ENCODE peak calls at places on chromosome 10, in seven cellular contexts. W is heart left ventricle; H is CD4-positive, alpha-beta T cell; Q is H7; R is foreskin keratinocyte; L is upper lobe of right lung; G is right lobe of liver. P is an unnamed sample. For H3K27me3, the result is how much of the 10 kb centered on the place peaks cover.

GRCh38 chr10:128032466-128032865 is 93.8 kb downstream of the MKI67 start:
- DNase-seq in W (no peak), H (no peak), Q (no peak), R (no peak), L (no peak), G (no peak), P (no peak)

GRCh38 chr10:85319826-85320225 is 991.4 kb downstream of the CCSER2 start:
- DNase-seq in W (peak), H (no peak), Q (no peak), R (no peak), L (no peak), G (peak), P (peak)

GRCh38 chr10:17516376-17516775 is 62.0 kb upstream of the ST8SIA6 start:
- DNase-seq in W (no peak), H (no peak), Q (no peak), R (no peak), L (no peak), G (no peak), P (no peak)

GRCh38 chr10:43372751-43373445 is 1.5 kb downstream of the FXYD4 start:
- DNase-seq in W (no peak), H (no peak), Q (peak), R (no peak), L (no peak), G (peak), P (no peak)

GRCh38 chr10:3451516-3452185 is 279.1 kb upstream of the PITRM1 start:
- DNase-seq in W (no peak), H (no peak), Q (no peak), R (no peak), L (no peak), G (no peak), P (no peak)

GRCh38 chr10:103120977-103121735 is 71.9 kb downstream of the NT5C2 start:
- DNase-seq in W (no peak), H (no peak), Q (no peak), R (no peak), L (no peak), G (no peak), P (no peak)

GRCh38 chr10:53387546-53387945 is 615.0 kb upstream of the MBL2 start:
- DNase-seq in W (no peak), H (no peak), Q (no peak), R (no peak), L (no peak), G (no peak), P (no peak)

GRCh38 chr10:29533696-29534285 is 101.0 kb downstream of the SVIL start:
- DNase-seq in W (no peak), H (no peak), Q (no peak), R (no peak), L (no peak), G (no peak), P (no peak)

GRCh38 chr10:122265896-122266295 is 5.2 kb upstream of the BTBD16 start:
- DNase-seq in W (no peak), H (no peak), Q (no peak), R (no peak), L (no peak), G (no peak), P (no peak)

DNA sequence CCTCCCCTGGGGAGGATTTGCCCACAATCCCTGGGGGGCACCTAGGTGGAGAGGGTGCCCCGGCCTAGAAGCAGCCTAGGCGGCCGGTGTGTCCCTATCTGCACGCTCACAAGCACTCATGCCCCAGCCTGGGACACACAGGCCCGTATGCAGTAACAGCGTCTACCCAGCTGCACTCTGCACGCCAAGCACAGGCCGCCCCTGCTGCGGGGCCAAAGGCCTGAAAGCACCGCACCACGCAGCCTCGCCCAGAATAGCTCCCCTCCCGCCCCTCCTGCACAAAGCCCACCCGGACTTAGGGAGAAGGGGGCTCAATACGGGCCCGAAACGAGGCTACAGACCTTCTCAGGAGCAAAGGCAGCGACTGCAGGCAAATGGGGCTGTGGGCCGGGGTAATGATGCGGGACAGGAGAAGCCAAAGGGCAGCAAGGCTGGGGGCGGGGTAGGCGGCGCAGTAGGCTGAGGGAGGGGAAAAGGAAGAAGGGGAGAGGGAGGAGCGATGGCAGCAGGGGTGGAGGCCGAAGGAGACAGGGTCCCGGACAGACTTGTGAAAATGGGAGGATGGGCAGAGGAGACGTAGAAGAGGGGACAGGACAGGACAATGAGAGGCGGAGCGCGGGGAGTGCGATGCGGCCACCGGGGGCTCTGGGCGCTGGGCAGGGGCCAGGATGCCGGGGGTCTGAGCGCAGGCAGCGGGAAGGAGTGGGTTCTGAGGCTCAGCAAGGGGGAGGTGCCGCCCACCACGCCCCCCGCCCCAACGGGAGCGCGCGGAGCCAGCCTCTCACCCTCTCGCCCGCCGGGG is 544 bp downstream of the GPRIN2 start:
- DNase-seq in W (peak), H (no peak), Q (peak), R (no peak), L (peak), G (peak), P (no peak)
- H3K27me3 ChIP-seq in W (half or more), H (half or more), Q (under half), R (half or more), L (half or more), G (under half), P (under half)

GRCh38 chr10:97034301-97034700 is 151.5 kb downstream of the SLIT1 start:
- DNase-seq in W (no peak), H (no peak), Q (peak), R (no peak), L (no peak), G (no peak), P (no peak)
- H3K27me3 ChIP-seq in W (under half), H (under half), Q (under half), R (half or more), L (under half), G (under half), P (under half)

GRCh38 chr10:8296090-8296741 is 241.7 kb downstream of the GATA3 start:
- DNase-seq in W (no peak), H (no peak), Q (peak), R (no peak), L (no peak), G (no peak), P (no peak)
- H3K27me3 ChIP-seq in W (under half), H (under half), Q (under half), R (under half), L (under half), G (under half), P (under half)

GRCh38 chr10:86665868-86666267 is 2.4 kb upstream of the LDB3 start:
- DNase-seq in W (peak), H (no peak), Q (no peak), R (no peak), L (no peak), G (no peak), P (no peak)
- H3K27me3 ChIP-seq in W (under half), H (under half), Q (under half), R (under half), L (under half), G (under half), P (under half)

DNA sequence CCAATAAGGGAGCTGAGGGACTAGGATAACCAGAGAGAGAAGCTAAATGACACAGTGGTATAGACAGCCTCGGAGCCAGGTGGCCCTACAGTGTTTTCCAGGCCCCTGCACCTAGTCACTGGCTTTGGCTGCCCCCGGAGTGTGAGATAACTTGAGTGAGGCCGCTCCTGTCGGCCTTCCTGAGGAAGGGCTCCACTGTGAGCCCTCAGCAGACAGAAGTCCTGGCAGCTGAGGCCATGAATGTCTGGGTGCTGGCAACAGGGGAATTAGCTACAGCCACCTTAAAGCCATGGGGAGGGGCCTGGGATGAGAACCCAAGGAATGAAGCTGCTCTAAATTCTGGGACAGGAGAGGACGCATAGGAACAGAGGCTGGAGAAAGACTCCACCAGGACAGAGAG is 4.6 kb upstream of the GDF10 start:
- DNase-seq in W (no peak), H (no peak), Q (no peak), R (no peak), L (peak), G (no peak), P (no peak)
- H3K27me3 ChIP-seq in W (under half), H (under half), Q (under half), R (half or more), L (under half), G (under half), P (under half)

P was measured in MG63.